ENCODE peak calls at places on chromosomes 2 and 18, in four cellular contexts. W, K, R and B are unnamed samples.

GRCh38 chr18:77140439-77141109 is 8.0 kb upstream of the MBP start:
- DNase-seq in W (peak; percentile 70), K (peak; percentile 47), R (no peak), B (no peak)

GRCh38 chr2:17915099-17915498 is 36.6 kb downstream of the KCNS3 start:
- DNase-seq in W (no peak), K (no peak), R (no peak), B (no peak)

GRCh38 chr2:128310094-128310716 is 8.5 kb downstream of the HS6ST1 start:
- DNase-seq in W (peak; percentile 71), K (no peak), R (no peak), B (no peak)

GRCh38 chr2:2662847-2663356 is 331.8 kb upstream of the MYT1L start:
- DNase-seq in W (no peak), K (peak; percentile 49), R (no peak), B (no peak)

GRCh38 chr18:59769105-59769865 is 72.1 kb upstream of the CCBE1 start:
- DNase-seq in W (no peak), K (no peak), R (peak; percentile 78), B (peak; percentile 51)

GRCh38 chr2:196849895-196850294 is 40.7 kb upstream of the C2orf66 start:
- DNase-seq in W (no peak), K (peak; percentile 19), R (peak; percentile 51), B (peak; percentile 22)

GRCh38 chr18:48828201-48828580 is 122.6 kb downstream of the SMAD7 start:
- DNase-seq in W (no peak), K (no peak), R (no peak), B (no peak)

GRCh38 chr2:179428659-179429058 is 164.0 kb upstream of the SESTD1 start:
- DNase-seq in W (no peak), K (no peak), R (no peak), B (peak; percentile 8)

GRCh38 chr18:28875059-28875458 is 698.1 kb upstream of the CDH2 start:
- DNase-seq in W (no peak), K (no peak), R (no peak), B (peak; percentile 60)

GRCh38 chr2:123073371-123073770 is 951.7 kb upstream of the CNTNAP5 start:
- DNase-seq in W (no peak), K (peak; percentile 42), R (no peak), B (no peak)

GRCh38 chr2:215826838-215827441 is 186.4 kb downstream of the MREG start:
- DNase-seq in W (no peak), K (no peak), R (peak; percentile 58), B (no peak)

GRCh38 chr2:173076557-173077345 is 1.1 kb downstream of the MAP3K20 start:
- DNase-seq in W (peak; percentile 79), K (peak; percentile 63), R (peak; percentile 76), B (peak; percentile 23)

GRCh38 chr18:2981212-2981728 is 31.7 kb downstream of the LPIN2 start:
- DNase-seq in W (no peak), K (peak; percentile 48), R (peak; percentile 96), B (peak; percentile 28)

GRCh38 chr2:239498981-239499633 is 98.3 kb upstream of the HDAC4 start:
- DNase-seq in W (no peak), K (no peak), R (peak; percentile 45), B (peak; percentile 56)

GRCh38 chr2:64644240-64645013 is 9.3 kb downstream of the SERTAD2 start:
- DNase-seq in W (peak; percentile 91), K (peak; percentile 64), R (peak; percentile 77), B (peak; percentile 37)

GRCh38 chr18:7177131-7177744 is 53.7 kb upstream of the LRRC30 start:
- DNase-seq in W (no peak), K (peak; percentile 86), R (peak; percentile 87), B (peak; percentile 63)

GRCh38 chr2:176910828-176911227 is 301.8 kb upstream of the HNRNPA3 start:
- DNase-seq in W (no peak), K (no peak), R (no peak), B (no peak)

GRCh38 chr18:24559474-24560018 is 99.1 kb downstream of the HRH4 start:
- DNase-seq in W (no peak), K (no peak), R (no peak), B (no peak)

GRCh38 chr2:10103179-10103578 is 19.4 kb upstream of the RRM2 start:
- DNase-seq in W (no peak), K (no peak), R (no peak), B (no peak)

GRCh38 chr2:109210431-109211200 is 81.6 kb downstream of the SH3RF3 start:
- DNase-seq in W (no peak), K (peak; percentile 14), R (peak; percentile 46), B (no peak)

GRCh38 chr18:40006553-40007073 is 1948.4 kb upstream of the PIK3C3 start:
- DNase-seq in W (no peak), K (no peak), R (no peak), B (no peak)

GRCh38 chr18:32772580-32773186 is at the start of gene KLHL14:
- DNase-seq in W (no peak), K (no peak), R (no peak), B (no peak)

GRCh38 chr2:32715981-32716380 is 88.1 kb downstream of the TTC27 start:
- DNase-seq in W (no peak), K (peak; percentile 87), R (peak; percentile 46), B (no peak)

GRCh38 chr2:70089220-70089945 is 2.1 kb downstream of the PCBP1 start:
- DNase-seq in W (no peak), K (peak; percentile 35), R (no peak), B (no peak)

GRCh38 chr2:9292426-9292825 is 85.8 kb downstream of the ASAP2 start:
- DNase-seq in W (no peak), K (peak; percentile 58), R (no peak), B (no peak)

GRCh38 chr2:53104263-53104662 is 663.3 kb upstream of the CHAC2 start:
- DNase-seq in W (no peak), K (peak; percentile 83), R (peak; percentile 61), B (peak; percentile 57)

GRCh38 chr2:235270951-235271350 is 222.9 kb upstream of the AGAP1 start:
- DNase-seq in W (no peak), K (peak; percentile 46), R (peak; percentile 52), B (peak; percentile 94)

DNA sequence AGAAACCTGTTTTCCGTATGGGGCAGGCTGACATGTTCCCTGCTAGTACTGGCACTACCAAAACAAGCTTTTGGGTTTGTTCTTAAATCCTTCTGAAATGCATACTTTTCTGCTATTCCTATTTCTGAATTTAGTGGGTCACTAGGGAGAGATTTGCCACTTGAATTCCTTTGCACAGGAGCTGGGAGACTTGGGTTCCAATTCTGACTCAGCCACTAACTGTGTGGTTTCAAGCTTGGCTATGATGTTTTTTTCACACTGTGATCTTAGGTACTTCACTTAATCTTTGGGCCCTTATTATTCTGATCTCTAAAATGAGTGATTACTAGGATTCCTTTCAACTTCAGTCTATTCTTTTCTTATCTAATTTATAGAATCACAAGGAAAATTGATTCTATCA is 105.5 kb downstream of the BCL11A start:
- DNase-seq in W (no peak), K (no peak), R (no peak), B (no peak)
- H3K4me3 ChIP-seq in W (no peak overlapping the region), K (no peak overlapping the region), R (no peak overlapping the region), B (no peak overlapping the region)

GRCh38 chr2:160649698-160650097 is 156.1 kb upstream of the RBMS1 start:
- DNase-seq in W (no peak), K (no peak), R (no peak), B (no peak)

GRCh38 chr2:160647967-160648685 is 154.5 kb upstream of the RBMS1 start:
- DNase-seq in W (no peak), K (peak; percentile 19), R (no peak), B (no peak)

GRCh38 chr2:160650196-160651108 is 156.8 kb upstream of the RBMS1 start:
- DNase-seq in W (no peak), K (peak; percentile 39), R (no peak), B (no peak)

GRCh38 chr2:160651416-160652200 is 158.0 kb upstream of the RBMS1 start:
- DNase-seq in W (no peak), K (no peak), R (peak; percentile 12), B (no peak)

GRCh38 chr2:160652236-160652635 is 158.6 kb upstream of the RBMS1 start:
- DNase-seq in W (no peak), K (peak; percentile 85), R (no peak), B (no peak)
- TF ChIP-seq CTCF in W (no peak), K (no peak), R (no peak), B (no peak)

GRCh38 chr2:114661926-114662670 is 219.7 kb downstream of the DPP10 start:
- DNase-seq in W (no peak), K (no peak), R (no peak), B (no peak)
- H3K4me3 ChIP-seq in W (peak overlapping the region; percentile 70), K (peak overlapping the region; percentile 48), R (peak overlapping the region; percentile 21), B (peak overlapping the region; percentile 53)

GRCh38 chr2:16526193-16526592 is 139.4 kb downstream of the CYRIA start:
- DNase-seq in W (no peak), K (no peak), R (no peak), B (no peak)

GRCh38 chr2:16522031-16522818 is 143.4 kb downstream of the CYRIA start:
- DNase-seq in W (no peak), K (no peak), R (no peak), B (peak; percentile 66)

GRCh38 chr2:16525265-16525887 is 140.3 kb downstream of the CYRIA start:
- DNase-seq in W (no peak), K (peak; percentile 59), R (no peak), B (no peak)
- TF ChIP-seq CTCF in W (no peak), K (peak; percentile 74), R (peak; percentile 42), B (peak; percentile 30)

DNA sequence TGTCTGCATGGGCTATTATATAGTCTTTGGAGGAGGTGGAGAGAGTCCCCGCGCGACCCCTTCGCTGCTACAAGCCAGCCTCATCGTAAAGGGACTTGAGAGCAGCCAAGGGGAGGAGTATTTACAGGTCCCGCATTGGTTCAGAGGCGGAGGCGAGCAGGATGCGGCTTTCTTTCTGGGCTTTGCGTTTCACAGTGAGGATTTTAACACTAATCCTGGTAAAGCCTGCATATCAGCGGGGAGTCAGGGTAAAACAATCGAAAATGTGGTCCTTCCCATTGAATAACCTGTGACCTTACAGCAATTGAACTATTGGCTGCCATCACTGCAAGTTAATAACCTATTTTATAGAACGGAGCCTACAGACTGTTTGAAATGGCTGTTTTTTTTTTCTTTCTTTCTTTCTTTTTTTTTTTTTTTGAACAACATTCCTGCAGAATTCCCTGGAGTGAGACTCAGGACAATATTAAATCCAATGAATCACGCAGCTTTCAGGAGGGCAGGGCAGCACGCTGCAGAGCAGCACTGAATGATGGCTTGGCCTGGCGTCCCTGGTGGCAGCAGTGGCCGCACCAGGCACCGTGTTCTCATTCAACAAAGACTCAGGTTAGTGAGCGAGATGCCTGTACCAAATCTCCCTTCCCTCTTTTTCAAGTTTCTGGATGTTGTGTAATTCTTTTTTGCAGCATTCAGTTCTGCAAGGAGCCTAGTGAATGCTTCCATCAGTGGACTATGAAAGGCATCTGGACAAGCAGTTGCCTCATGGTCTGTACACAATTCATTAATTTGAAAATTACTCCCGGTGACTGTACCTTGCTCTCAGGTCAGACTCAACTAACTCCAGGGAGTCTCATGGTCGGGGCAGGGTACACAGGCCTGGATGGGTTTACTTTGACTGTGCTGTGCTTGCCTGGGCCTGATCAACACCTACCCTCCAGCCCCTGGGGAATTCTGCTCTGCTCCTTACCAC is 19.8 kb downstream of the SMIM21 start:
- DNase-seq in W (no peak), K (peak; percentile 60), R (peak; percentile 36), B (no peak)
- H3K4me3 ChIP-seq in W (peak overlapping the region; percentile 19), K (no peak overlapping the region), R (no peak overlapping the region), B (no peak overlapping the region)